ENCODE peak calls at places on chromosomes 16 and 17, in six cellular contexts. C is IMR-90, F is mesenchymal stem cell, W is H9, Y is H1, O is mesendoderm. E is an unnamed sample.

GRCh38 chr16:50154369-50154947 is 1.4 kb downstream of the TENT4B start:
- DNase-seq in C (no peak), F (no peak), W (no peak), Y (no peak), O (peak), E (no peak)

GRCh38 chr17:42179911-42180410 is 981 bp downstream of the KCNH4 start:
- DNase-seq in C (peak), F (peak), W (peak), Y (peak), O (peak), E (peak)

GRCh38 chr17:10702574-10702973 is 5.2 kb downstream of the ADPRM start:
- DNase-seq in C (peak), F (peak), W (no peak), Y (no peak), O (no peak), E (no peak)

GRCh38 chr17:38330941-38331411 is 12.8 kb downstream of the GPR179 start:
- DNase-seq in C (no peak), F (no peak), W (peak), Y (no peak), O (no peak), E (no peak)

GRCh38 chr16:69123894-69124293 is 8.5 kb downstream of the CHTF8 start:
- DNase-seq in C (peak), F (peak), W (no peak), Y (no peak), O (peak), E (peak)

GRCh38 chr16:54201200-54201599 is 85.4 kb downstream of the IRX3 start:
- DNase-seq in C (no peak), F (no peak), W (no peak), Y (no peak), O (peak), E (no peak)

GRCh38 chr17:2949469-2950044 is 113.8 kb downstream of the OR1D5 start:
- DNase-seq in C (peak), F (peak), W (peak), Y (no peak), O (no peak), E (no peak)

GRCh38 chr16:84592718-84593117 is 25.2 kb downstream of the COTL1 start:
- DNase-seq in C (no peak), F (no peak), W (peak), Y (no peak), O (no peak), E (no peak)

GRCh38 chr17:46915596-46915995 is 7.4 kb upstream of the GOSR2 start:
- DNase-seq in C (no peak), F (no peak), W (no peak), Y (no peak), O (no peak), E (no peak)

GRCh38 chr17:63431939-63432804 is 13.9 kb downstream of the CYB561 start:
- DNase-seq in C (peak), F (peak), W (no peak), Y (no peak), O (peak), E (no peak)

GRCh38 chr17:14297161-14297851 is 3.6 kb upstream of the HS3ST3B1 start:
- DNase-seq in C (no peak), F (peak), W (peak), Y (peak), O (peak), E (peak)

GRCh38 chr17:80732268-80732667 is 187.6 kb downstream of the RPTOR start:
- DNase-seq in C (peak), F (no peak), W (no peak), Y (no peak), O (peak), E (peak)

GRCh38 chr16:17104654-17105053 is 366.1 kb downstream of the XYLT1 start:
- DNase-seq in C (no peak), F (no peak), W (no peak), Y (no peak), O (no peak), E (no peak)

GRCh38 chr16:52873997-52874500 is 178.6 kb downstream of the CHD9NB start:
- DNase-seq in C (no peak), F (no peak), W (peak), Y (no peak), O (peak), E (no peak)

GRCh38 chr16:46972429-46972970 is 974 bp downstream of the DNAJA2 start:
- DNase-seq in C (peak), F (peak), W (no peak), Y (no peak), O (no peak), E (no peak)

GRCh38 chr17:78665952-78666920 is 89.0 kb upstream of the DNAH17 start:
- DNase-seq in C (no peak), F (no peak), W (no peak), Y (no peak), O (no peak), E (no peak)

GRCh38 chr17:3534881-3535252 is 22.7 kb downstream of the TRPV3 start:
- DNase-seq in C (peak), F (peak), W (peak), Y (no peak), O (peak), E (no peak)

GRCh38 chr16:58020628-58021521 is 4.7 kb upstream of the MMP15 start:
- DNase-seq in C (peak), F (peak), W (no peak), Y (peak), O (peak), E (no peak)

GRCh38 chr16:85752511-85753420 is 1.9 kb upstream of the C16orf74 start:
- DNase-seq in C (peak), F (peak), W (peak), Y (peak), O (peak), E (no peak)

GRCh38 chr16:9661336-9661735 is 520.9 kb downstream of the GRIN2A start:
- DNase-seq in C (no peak), F (no peak), W (no peak), Y (no peak), O (no peak), E (no peak)

GRCh38 chr17:79632432-79632735 is 21.5 kb upstream of the RBFOX3 start:
- DNase-seq in C (no peak), F (no peak), W (peak), Y (peak), O (no peak), E (no peak)

GRCh38 chr17:51668155-51668962 is 408.0 kb downstream of the UTP18 start:
- DNase-seq in C (no peak), F (no peak), W (no peak), Y (no peak), O (no peak), E (no peak)

GRCh38 chr16:79712273-79712672 is 111.7 kb upstream of the MAF start:
- DNase-seq in C (no peak), F (no peak), W (no peak), Y (no peak), O (no peak), E (no peak)

GRCh38 chr17:7290685-7291084 is 3.8 kb downstream of the YBX2 start:
- DNase-seq in C (no peak), F (no peak), W (no peak), Y (no peak), O (no peak), E (no peak)

GRCh38 chr16:24758373-24758772 is 28.9 kb downstream of the TNRC6A start:
- DNase-seq in C (peak), F (no peak), W (no peak), Y (no peak), O (peak), E (no peak)

GRCh38 chr17:43645765-43646481 is 15.8 kb downstream of the MEOX1 start:
- DNase-seq in C (no peak), F (peak), W (no peak), Y (peak), O (no peak), E (no peak)

GRCh38 chr16:3358884-3359283 is 3.2 kb downstream of the OR2C1 start:
- DNase-seq in C (no peak), F (no peak), W (no peak), Y (no peak), O (no peak), E (no peak)

GRCh38 chr16:51756447-51757123 is 605.5 kb upstream of the SALL1 start:
- DNase-seq in C (no peak), F (no peak), W (no peak), Y (no peak), O (no peak), E (no peak)

DNA sequence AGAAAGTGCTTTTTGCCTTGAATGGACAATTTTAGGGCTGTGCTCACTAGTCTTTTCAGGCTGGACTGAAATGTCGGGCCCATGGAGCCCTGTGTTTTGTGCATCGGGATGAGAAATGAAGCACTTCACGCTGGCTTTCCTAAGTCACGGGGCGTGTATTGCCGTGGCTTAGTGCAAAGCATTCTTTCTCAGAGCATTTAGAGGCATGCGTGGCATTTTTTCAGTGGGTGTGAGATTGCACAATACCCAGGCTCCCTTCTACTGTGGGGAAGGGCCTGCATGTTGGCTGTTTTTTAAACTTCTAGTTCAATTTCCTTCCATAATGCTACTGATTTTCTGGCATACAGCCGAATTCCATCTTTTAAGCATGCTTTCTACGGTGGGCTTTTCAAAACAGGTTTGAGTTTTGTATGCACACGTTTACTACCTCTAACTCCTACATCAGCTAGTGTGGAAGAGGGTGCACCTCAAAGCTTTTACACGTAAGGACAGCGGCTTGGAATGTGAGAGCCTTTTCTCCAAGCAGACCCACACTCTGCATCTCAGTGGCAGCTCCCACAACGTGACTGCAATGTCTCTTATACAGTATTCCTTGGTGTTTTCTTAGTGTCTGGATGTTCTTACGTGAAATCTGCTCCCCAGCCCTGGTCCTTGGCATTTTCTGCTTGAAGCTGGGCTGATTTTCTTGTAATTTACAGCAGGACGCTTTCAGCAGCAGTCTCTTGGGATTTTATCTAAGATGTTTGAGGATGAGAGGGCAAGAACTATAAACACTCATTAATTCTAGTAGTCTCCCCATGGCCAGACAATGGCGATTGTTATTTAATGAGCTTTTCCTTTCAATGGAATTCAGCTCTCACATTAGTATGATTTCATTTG is 12.3 kb upstream of the POLR3E start:
- DNase-seq in C (peak), F (peak), W (no peak), Y (no peak), O (peak), E (no peak)
- H2BK15ac ChIP-seq in C (no peak), F (no peak), W (no peak), Y (no peak), O (no peak), E (no peak)

GRCh38 chr17:59331129-59331928 is at the start of gene YPEL2:
- DNase-seq in C (peak), F (peak), W (peak), Y (peak), O (peak), E (peak)

GRCh38 chr17:59331929-59332889 is 754 bp downstream of the YPEL2 start:
- DNase-seq in C (no peak), F (peak), W (no peak), Y (peak), O (peak), E (peak)

GRCh38 chr17:59328534-59329095 is 2.8 kb upstream of the YPEL2 start:
- DNase-seq in C (no peak), F (peak), W (no peak), Y (no peak), O (no peak), E (no peak)

GRCh38 chr17:59329558-59330313 is 1.7 kb upstream of the YPEL2 start:
- DNase-seq in C (peak), F (peak), W (peak), Y (peak), O (peak), E (peak)

GRCh38 chr17:59330314-59330942 is 1.0 kb upstream of the YPEL2 start:
- DNase-seq in C (no peak), F (peak), W (peak), Y (no peak), O (peak), E (peak)
- H2BK15ac ChIP-seq in C (no peak), F (no peak), W (no peak), Y (no peak), O (no peak), E (peak)

GRCh38 chr17:59684967-59685366 is 22.3 kb downstream of the PTRH2 start:
- DNase-seq in C (no peak), F (no peak), W (no peak), Y (no peak), O (no peak), E (no peak)

GRCh38 chr17:59678946-59679345 is 28.3 kb downstream of the PTRH2 start:
- DNase-seq in C (no peak), F (no peak), W (no peak), Y (no peak), O (no peak), E (no peak)

GRCh38 chr17:59675231-59675630 is 32.0 kb downstream of the PTRH2 start:
- DNase-seq in C (no peak), F (no peak), W (no peak), Y (no peak), O (no peak), E (no peak)

GRCh38 chr17:59683283-59683682 is 23.9 kb downstream of the PTRH2 start:
- DNase-seq in C (no peak), F (no peak), W (no peak), Y (no peak), O (no peak), E (no peak)

GRCh38 chr17:59680314-59680713 is 26.9 kb downstream of the PTRH2 start:
- DNase-seq in C (peak), F (no peak), W (no peak), Y (no peak), O (no peak), E (no peak)
- H2BK15ac ChIP-seq in C (no peak), F (no peak), W (no peak), Y (no peak), O (no peak), E (no peak)

GRCh38 chr16:86876499-86876898 is 298.1 kb downstream of the FOXL1 start:
- DNase-seq in C (no peak), F (no peak), W (no peak), Y (no peak), O (no peak), E (no peak)
- H2BK15ac ChIP-seq in C (no peak), F (no peak), W (no peak), Y (no peak), O (no peak), E (no peak)

DNA sequence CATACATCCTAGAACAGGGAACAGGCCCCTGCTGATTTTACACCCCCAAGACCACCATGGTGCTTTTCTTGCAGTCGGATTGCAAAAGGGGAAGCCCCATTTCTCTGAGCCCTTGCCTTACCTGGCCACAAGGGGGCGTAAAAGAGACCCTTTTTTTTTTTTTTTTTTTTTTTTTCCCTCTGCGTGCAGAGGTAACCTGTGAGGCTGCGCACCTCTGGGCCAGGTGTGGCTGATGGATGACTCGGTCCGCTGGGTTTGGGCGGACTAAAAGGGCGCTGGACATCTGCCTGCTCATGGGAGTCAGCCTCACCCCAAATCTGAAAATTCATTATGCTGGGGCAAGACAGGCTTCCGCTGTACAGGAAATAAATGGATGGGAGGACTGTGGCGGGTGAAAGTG is 281.0 kb downstream of the CBLN1 start:
- DNase-seq in C (no peak), F (no peak), W (peak), Y (no peak), O (peak), E (no peak)
- H2BK15ac ChIP-seq in C (no peak), F (no peak), W (no peak), Y (no peak), O (no peak), E (no peak)

GRCh38 chr17:76822184-76822778 is 45.9 kb upstream of the MGAT5B start:
- DNase-seq in C (no peak), F (no peak), W (no peak), Y (no peak), O (no peak), E (no peak)
- H2BK15ac ChIP-seq in C (no peak), F (no peak), W (no peak), Y (no peak), O (no peak), E (no peak)